ENCODE peak calls at places on chromosomes 2 and 18, in four cellular contexts. G, I, T and C are unnamed samples.
A peak's percentile ranks its signal among the peaks of the same experiment; 100 is the strongest.

GRCh38 chr2:69097908-69098655 is 85.1 kb downstream of the ANTXR1 start:
- DNase-seq in G (no peak), I (peak; percentile 11), T (no peak), C (no peak)

GRCh38 chr2:73110622-73111299 is 2.0 kb downstream of the RAB11FIP5 start:
- DNase-seq in G (no peak), I (peak; percentile 33), T (no peak), C (no peak)

GRCh38 chr18:33673689-33674088 is 95.7 kb downstream of the ASXL3 start:
- DNase-seq in G (no peak), I (no peak), T (no peak), C (no peak)

GRCh38 chr18:38241736-38242135 is 676.1 kb upstream of the CELF4 start:
- DNase-seq in G (no peak), I (no peak), T (no peak), C (no peak)

GRCh38 chr2:15306706-15307105 is 254.4 kb downstream of the NBAS start:
- DNase-seq in G (no peak), I (no peak), T (no peak), C (no peak)

GRCh38 chr2:110948027-110948687 is 172.6 kb upstream of the BCL2L11 start:
- DNase-seq in G (no peak), I (no peak), T (no peak), C (no peak)

GRCh38 chr2:189683348-189683747 is 8.9 kb downstream of the ANKAR start:
- DNase-seq in G (no peak), I (no peak), T (no peak), C (no peak)

GRCh38 chr18:36503477-36503876 is 206.0 kb downstream of the FHOD3 start:
- DNase-seq in G (no peak), I (no peak), T (no peak), C (no peak)

GRCh38 chr2:159136405-159136804 is 150.1 kb downstream of the WDSUB1 start:
- DNase-seq in G (no peak), I (no peak), T (no peak), C (no peak)

GRCh38 chr2:181846359-181846758 is 45.2 kb upstream of the ITPRID2 start:
- DNase-seq in G (no peak), I (no peak), T (no peak), C (no peak)

GRCh38 chr18:79921984-79922965 is 29.2 kb downstream of the SLC66A2 start:
- DNase-seq in G (no peak), I (no peak), T (no peak), C (no peak)

GRCh38 chr2:43210467-43211303 is 15.7 kb downstream of the ZFP36L2 start:
- DNase-seq in G (peak; percentile 72), I (peak; percentile 59), T (no peak), C (no peak)

GRCh38 chr2:274503-274902 is 9.8 kb downstream of the ACP1 start:
- DNase-seq in G (no peak), I (no peak), T (no peak), C (peak; percentile 19)

GRCh38 chr2:43139996-43140621 is 86.3 kb downstream of the ZFP36L2 start:
- DNase-seq in G (no peak), I (no peak), T (no peak), C (no peak)

GRCh38 chr2:48948400-48949110 is 193.0 kb upstream of the LHCGR start:
- DNase-seq in G (no peak), I (no peak), T (no peak), C (no peak)

GRCh38 chr2:55452879-55453278 is 33.2 kb upstream of the CCDC88A start:
- DNase-seq in G (no peak), I (no peak), T (no peak), C (no peak)

GRCh38 chr18:55509631-55510372 is 78.2 kb downstream of the TCF4 start:
- DNase-seq in G (no peak), I (peak; percentile 10), T (peak; percentile 17), C (no peak)

GRCh38 chr2:128390256-128390990 is 71.8 kb upstream of the HS6ST1 start:
- DNase-seq in G (no peak), I (no peak), T (no peak), C (no peak)

GRCh38 chr2:33371304-33372090 is 105.0 kb upstream of the RASGRP3 start:
- DNase-seq in G (no peak), I (no peak), T (no peak), C (no peak)

GRCh38 chr2:110106642-110107041 is 9.0 kb downstream of the MALL start:
- DNase-seq in G (no peak), I (no peak), T (no peak), C (no peak)

GRCh38 chr18:24488824-24489493 is 28.5 kb downstream of the HRH4 start:
- DNase-seq in G (peak; percentile 13), I (peak; percentile 60), T (peak; percentile 3), C (no peak)

GRCh38 chr2:235996419-235996818 is 171.8 kb downstream of the GBX2 start:
- DNase-seq in G (no peak), I (no peak), T (no peak), C (no peak)

GRCh38 chr18:55544028-55544427 is 44.0 kb downstream of the TCF4 start:
- DNase-seq in G (no peak), I (no peak), T (no peak), C (no peak)

GRCh38 chr2:43029186-43029585 is 197.2 kb downstream of the ZFP36L2 start:
- DNase-seq in G (no peak), I (no peak), T (no peak), C (no peak)

GRCh38 chr2:21361406-21361805 is 237.6 kb downstream of the TDRD15 start:
- DNase-seq in G (no peak), I (no peak), T (no peak), C (no peak)

GRCh38 chr18:45562567-45563479 is 52.5 kb upstream of the SLC14A2 start:
- DNase-seq in G (no peak), I (no peak), T (no peak), C (no peak)

GRCh38 chr2:222307978-222308479 is 9.2 kb upstream of the PAX3 start:
- DNase-seq in G (no peak), I (no peak), T (no peak), C (no peak)

GRCh38 chr2:65458999-65459398 is 26.6 kb upstream of the SPRED2 start:
- DNase-seq in G (no peak), I (no peak), T (no peak), C (no peak)

GRCh38 chr18:63511285-63511684 is 30.9 kb upstream of the SERPINB12 start:
- DNase-seq in G (peak; percentile 37), I (no peak), T (no peak), C (peak; percentile 65)

GRCh38 chr2:54531558-54531957 is 75.4 kb downstream of the SPTBN1 start:
- DNase-seq in G (no peak), I (no peak), T (no peak), C (no peak)

GRCh38 chr2:146079216-146079615 is 1559.3 kb upstream of the ZEB2 start:
- DNase-seq in G (no peak), I (no peak), T (no peak), C (no peak)

GRCh38 chr2:85799215-85799956 is 45.6 kb downstream of the ATOH8 start:
- DNase-seq in G (peak; percentile 64), I (no peak), T (no peak), C (no peak)

GRCh38 chr18:63297678-63298392 is 21.7 kb downstream of the BCL2 start:
- DNase-seq in G (no peak), I (no peak), T (no peak), C (no peak)

GRCh38 chr18:68925268-68925667 is 127.4 kb downstream of the CCDC102B start:
- DNase-seq in G (peak; percentile 13), I (no peak), T (no peak), C (no peak)

GRCh38 chr18:3624818-3625716 is 175.1 kb downstream of the TGIF1 start:
- DNase-seq in G (no peak), I (peak; percentile 75), T (no peak), C (no peak)

GRCh38 chr2:196318517-196319377 is 147.4 kb upstream of the STK17B start:
- DNase-seq in G (no peak), I (no peak), T (no peak), C (no peak)
- TF ChIP-seq TCF7 in G (no peak), I (no peak), T (no peak), C (no peak)

GRCh38 chr2:74239346-74239745 is 40.9 kb downstream of the MTHFD2 start:
- DNase-seq in G (no peak), I (no peak), T (no peak), C (no peak)

GRCh38 chr2:74235041-74235440 is 36.6 kb downstream of the MTHFD2 start:
- DNase-seq in G (no peak), I (no peak), T (no peak), C (no peak)

GRCh38 chr2:74242354-74243071 is 44.1 kb downstream of the MTHFD2 start:
- DNase-seq in G (no peak), I (no peak), T (no peak), C (no peak)

GRCh38 chr2:74233648-74234047 is 35.2 kb downstream of the MTHFD2 start:
- DNase-seq in G (no peak), I (no peak), T (no peak), C (no peak)

DNA sequence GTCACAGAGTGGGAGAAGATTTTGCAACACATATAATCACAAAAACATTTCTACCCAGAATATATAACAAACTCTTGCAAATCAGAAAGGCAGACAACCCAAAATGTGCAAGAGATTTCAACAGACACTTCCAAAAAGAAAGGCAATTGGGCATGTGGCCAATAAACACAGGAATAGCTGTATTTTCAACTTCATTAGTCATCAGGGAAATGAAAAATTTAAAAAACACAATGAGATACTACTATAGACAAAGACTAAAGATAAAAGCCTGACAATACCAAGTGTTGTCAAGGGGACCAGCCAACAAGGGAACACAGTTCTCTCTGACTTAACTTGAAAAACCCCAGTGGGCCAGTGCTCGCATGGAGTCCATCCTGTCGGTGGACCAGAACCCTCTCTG is 40.5 kb downstream of the MTHFD2 start:
- DNase-seq in G (no peak), I (no peak), T (no peak), C (no peak)
- TF ChIP-seq TCF7 in G (no peak), I (no peak), T (no peak), C (no peak)

DNA sequence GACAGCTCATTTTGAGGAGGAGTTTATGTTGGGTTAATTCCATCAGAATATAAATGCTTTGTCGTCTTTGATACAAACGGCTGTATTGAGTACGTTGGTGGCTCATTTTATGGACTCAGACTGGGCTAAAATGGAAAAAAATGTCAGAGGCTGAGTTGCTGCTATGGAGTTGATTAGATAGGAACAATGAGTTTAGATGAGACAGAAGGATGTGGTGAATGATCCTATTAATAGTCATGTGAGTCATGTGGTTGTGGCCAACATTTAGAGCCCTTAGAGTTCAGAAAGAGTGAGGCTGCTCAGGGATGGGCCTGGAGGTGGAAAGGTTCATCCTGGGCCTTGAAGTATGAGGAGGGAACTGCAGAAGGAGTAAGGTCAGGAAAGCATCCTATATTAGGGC is 434.2 kb downstream of the MEIS1 start:
- DNase-seq in G (no peak), I (no peak), T (no peak), C (no peak)
- TF ChIP-seq TCF7 in G (no peak), I (no peak), T (no peak), C (no peak)

GRCh38 chr18:32530947-32531651 is 60.4 kb upstream of the GAREM1 start:
- DNase-seq in G (no peak), I (no peak), T (no peak), C (no peak)
- TF ChIP-seq TCF7 in G (no peak), I (no peak), T (no peak), C (no peak)

DNA sequence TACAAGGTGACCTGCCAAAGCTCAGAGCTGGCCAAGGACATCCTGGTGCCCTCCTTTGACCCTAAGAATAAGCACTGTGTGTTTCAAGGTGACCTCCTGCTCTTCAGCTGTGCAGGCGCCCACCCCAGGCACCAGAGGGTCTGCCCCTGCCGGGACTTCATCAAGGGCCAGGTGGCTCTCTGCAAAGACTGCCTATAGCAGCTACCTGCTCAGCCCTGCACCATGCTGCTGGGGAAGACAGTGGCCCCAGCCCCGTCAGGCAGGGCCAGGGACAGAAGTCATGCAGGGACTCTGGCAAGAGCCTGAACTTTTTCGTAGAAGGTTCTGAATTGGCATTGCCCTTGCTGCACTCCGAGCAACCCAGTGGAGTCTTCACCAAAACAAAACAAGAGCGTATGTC is 194.8 kb downstream of the MGAT5 start:
- DNase-seq in G (no peak), I (no peak), T (no peak), C (no peak)
- TF ChIP-seq TCF7 in G (no peak), I (no peak), T (no peak), C (no peak)